ENCODE peak calls at places on chromosome 14, in four cellular contexts. X is bronchial epithelial cell, A is heart right ventricle, B is osteoblast. G is an unnamed sample.

GRCh38 chr14:105292810-105293711 is 7.7 kb downstream of the BRF1 start:
- DNase-seq in X (no peak), A (no peak), B (peak), G (peak)

GRCh38 chr14:85528882-85529585 is 910 bp upstream of the FLRT2 start:
- DNase-seq in X (peak), A (no peak), B (no peak), G (peak)

GRCh38 chr14:74558655-74559054 is 53.4 kb downstream of the LTBP2 start:
- DNase-seq in X (no peak), A (no peak), B (peak), G (no peak)

GRCh38 chr14:67618617-67619063 is 1.1 kb upstream of the ARG2 start:
- DNase-seq in X (peak), A (peak), B (peak), G (no peak)

GRCh38 chr14:23085458-23085857 is 9.5 kb downstream of the ACIN1 start:
- DNase-seq in X (no peak), A (no peak), B (no peak), G (no peak)

GRCh38 chr14:47284283-47284682 is 391.1 kb downstream of the MDGA2 start:
- DNase-seq in X (no peak), A (no peak), B (no peak), G (no peak)

GRCh38 chr14:65072256-65072655 is 30.1 kb downstream of the MAX start:
- DNase-seq in X (no peak), A (no peak), B (no peak), G (no peak)

GRCh38 chr14:37591311-37591940 is 3.6 kb downstream of the FOXA1 start:
- DNase-seq in X (peak), A (no peak), B (peak), G (peak)

GRCh38 chr14:89406941-89407340 is 10.1 kb downstream of the FOXN3 start:
- DNase-seq in X (no peak), A (no peak), B (no peak), G (no peak)

GRCh38 chr14:104282332-104283196 is 144.2 kb downstream of the KIF26A start:
- DNase-seq in X (no peak), A (no peak), B (peak), G (peak)

GRCh38 chr14:39431416-39432178 is 636 bp downstream of the FBXO33 start:
- DNase-seq in X (peak), A (peak), B (peak), G (peak)

GRCh38 chr14:36515105-36515593 is 4.9 kb downstream of the NKX2-1 start:
- DNase-seq in X (no peak), A (no peak), B (no peak), G (no peak)

GRCh38 chr14:78127233-78127632 is 42.9 kb upstream of the NRXN3 start:
- DNase-seq in X (no peak), A (no peak), B (no peak), G (no peak)

GRCh38 chr14:97978336-97978735 is 1181.2 kb downstream of the VRK1 start:
- DNase-seq in X (peak), A (peak), B (no peak), G (peak)

GRCh38 chr14:28097585-28097984 is 669.0 kb upstream of the FOXG1 start:
- DNase-seq in X (no peak), A (no peak), B (no peak), G (no peak)
- TF ChIP-seq CTCF in X (no peak), A (no peak), B (no peak), G (no peak)

GRCh38 chr14:96583605-96584041 is 81.4 kb downstream of the PAPOLA start:
- DNase-seq in X (no peak), A (no peak), B (no peak), G (no peak)
- H3K4me3 ChIP-seq in X (no peak), A (no peak), B (no peak), G (no peak)

DNA sequence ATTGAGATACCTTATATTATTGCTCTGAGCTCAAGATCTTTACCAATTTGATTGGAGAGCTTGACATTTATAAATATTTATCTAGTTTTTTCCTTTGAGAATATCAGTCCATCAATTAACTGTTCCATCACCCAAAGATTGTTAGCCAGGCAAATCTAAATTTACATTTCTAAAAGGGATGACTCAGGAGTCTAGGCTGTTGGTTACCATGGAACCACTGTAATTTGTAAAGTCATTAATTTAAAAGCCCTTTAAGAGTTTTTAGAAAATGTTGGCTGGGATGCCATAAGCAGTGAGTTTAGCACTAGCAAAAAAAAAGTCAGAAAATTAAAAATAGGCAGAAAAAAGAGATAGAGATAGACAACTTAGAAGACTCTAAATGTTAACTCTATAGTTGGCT is 19.5 kb upstream of the SERPINA1 start:
- DNase-seq in X (no peak), A (no peak), B (peak), G (no peak)
- TF ChIP-seq CTCF in X (no peak), A (no peak), B (no peak), G (no peak)

DNA sequence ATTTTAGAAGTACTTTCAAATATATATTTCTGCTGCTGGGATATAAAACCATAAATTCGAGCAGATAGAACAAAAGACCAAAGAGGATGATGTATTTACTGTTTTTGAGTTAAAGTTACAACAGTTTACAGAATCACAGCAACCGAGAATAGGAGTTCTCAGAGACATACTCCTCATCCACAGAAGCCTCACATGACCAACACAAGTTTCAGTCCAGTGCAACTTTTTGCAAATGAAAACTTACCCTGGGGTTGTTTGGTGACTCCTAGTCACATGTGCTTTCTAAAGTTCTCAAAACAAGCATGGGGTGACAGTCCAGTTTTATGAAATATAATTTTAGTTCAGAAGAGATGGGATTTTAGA is 117.1 kb downstream of the PRKCH start:
- DNase-seq in X (peak), A (no peak), B (no peak), G (no peak)
- H3K4me3 ChIP-seq in X (no peak), A (no peak), B (no peak), G (no peak)

GRCh38 chr14:63843796-63844195 is 9.0 kb upstream of the SYNE2 start:
- DNase-seq in X (no peak), A (no peak), B (no peak), G (no peak)

GRCh38 chr14:63840981-63841380 is 11.8 kb upstream of the SYNE2 start:
- DNase-seq in X (no peak), A (no peak), B (no peak), G (peak)
- TF ChIP-seq CTCF in X (peak), A (peak), B (peak), G (peak)

GRCh38 chr14:50229646-50230045 is 1.7 kb downstream of the SOS2 start:
- DNase-seq in X (no peak), A (no peak), B (no peak), G (no peak)
- H3K4me3 ChIP-seq in X (peak), A (peak), B (peak), G (peak)

DNA sequence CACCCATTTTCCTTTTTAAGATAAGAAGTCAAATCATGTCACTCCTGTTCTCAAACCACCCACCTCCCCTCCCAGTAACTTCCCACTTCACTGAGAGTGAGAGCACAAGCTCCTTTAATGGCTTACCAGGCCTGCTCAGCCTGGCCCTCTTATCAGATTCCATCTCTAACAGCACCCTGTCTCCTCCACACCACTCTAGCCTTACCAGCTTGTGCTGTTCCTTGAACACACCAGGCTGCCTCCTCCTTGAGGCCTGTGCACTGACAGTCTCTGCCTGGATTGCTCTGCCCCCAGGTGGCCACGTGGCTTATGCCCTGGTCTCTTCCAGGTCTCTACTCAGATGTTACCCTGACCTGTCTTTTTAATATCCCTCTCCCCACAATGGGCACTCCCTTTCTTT is 40.1 kb upstream of the EVL start:
- DNase-seq in X (peak), A (no peak), B (peak), G (peak)
- TF ChIP-seq CTCF in X (peak), A (no peak), B (peak), G (peak)

DNA sequence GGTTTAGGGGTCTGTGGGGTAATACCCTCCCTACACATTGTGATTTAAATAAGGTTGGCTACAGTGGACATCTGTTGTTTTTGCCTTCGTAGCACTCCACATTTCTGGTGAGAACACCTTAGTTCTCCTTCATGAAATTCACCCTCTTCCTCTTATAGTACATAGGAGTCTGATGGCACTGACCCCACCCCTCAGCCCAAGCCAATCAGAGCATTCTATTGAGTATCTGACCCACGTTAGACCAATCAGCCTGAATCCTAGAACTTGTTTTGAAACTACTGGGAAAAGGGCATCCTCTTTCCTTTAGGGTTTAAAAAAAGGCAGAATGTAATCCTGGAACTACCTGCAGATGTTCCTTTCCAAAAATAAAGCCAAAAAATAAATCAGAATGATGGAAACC is 15.8 kb upstream of the LRRC9 start:
- DNase-seq in X (no peak), A (no peak), B (no peak), G (no peak)
- H3K4me3 ChIP-seq in X (no peak), A (no peak), B (no peak), G (no peak)

DNA sequence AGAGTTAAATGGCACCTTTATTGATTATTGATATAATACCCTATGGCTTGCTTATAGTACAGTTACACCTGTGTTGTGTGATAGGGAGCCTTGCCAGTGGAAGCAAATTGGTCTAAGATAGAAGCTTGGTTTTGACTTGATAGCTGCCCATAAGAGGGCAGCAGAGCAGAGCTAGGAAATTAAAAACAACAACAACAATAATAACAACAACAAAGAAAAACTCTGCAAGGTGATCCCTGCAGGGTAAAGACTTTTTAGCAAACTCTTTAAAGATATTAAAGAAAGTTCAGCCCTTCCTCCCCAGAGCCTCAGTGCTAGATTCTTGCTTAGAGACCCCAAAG is 18.0 kb upstream of the RNASE10 start:
- DNase-seq in X (no peak), A (no peak), B (no peak), G (no peak)
- TF ChIP-seq CTCF in X (peak), A (no peak), B (no peak), G (peak)

GRCh38 chr14:103207038-103207403 is 83.8 kb downstream of the TNFAIP2 start:
- DNase-seq in X (no peak), A (peak), B (peak), G (peak)

GRCh38 chr14:103207404-103208072 is 84.3 kb downstream of the TNFAIP2 start:
- DNase-seq in X (no peak), A (peak), B (no peak), G (peak)

GRCh38 chr14:103206023-103206481 is 82.8 kb downstream of the TNFAIP2 start:
- DNase-seq in X (no peak), A (no peak), B (no peak), G (peak)

GRCh38 chr14:103205541-103205906 is 82.3 kb downstream of the TNFAIP2 start:
- DNase-seq in X (no peak), A (no peak), B (no peak), G (no peak)

GRCh38 chr14:103209054-103209453 is 85.8 kb downstream of the TNFAIP2 start:
- DNase-seq in X (no peak), A (no peak), B (no peak), G (no peak)
- H3K4me3 ChIP-seq in X (no peak), A (no peak), B (no peak), G (no peak)

G was measured in endodermal cell.